ENCODE peak calls at places on chromosome 5, in six cellular contexts. G, A, F, D, I and S are unnamed samples.

GRCh38 chr5:113250341-113250953 is 184.3 kb downstream of the TSSK1B start:
- DNase-seq in G (no peak), A (no peak), F (no peak), D (no peak), I (no peak), S (no peak)

GRCh38 chr5:67963789-67964519 is 251.6 kb upstream of the PIK3R1 start:
- DNase-seq in G (no peak), A (no peak), F (peak), D (no peak), I (no peak), S (no peak)

GRCh38 chr5:33526755-33527154 is 86.0 kb downstream of the TARS1 start:
- DNase-seq in G (no peak), A (no peak), F (no peak), D (no peak), I (no peak), S (no peak)

GRCh38 chr5:32445831-32446614 is 1.5 kb upstream of the ZFR start:
- DNase-seq in G (no peak), A (no peak), F (no peak), D (no peak), I (no peak), S (no peak)

GRCh38 chr5:10400834-10401233 is 40.8 kb upstream of the ROPN1L start:
- DNase-seq in G (no peak), A (no peak), F (no peak), D (no peak), I (no peak), S (no peak)

GRCh38 chr5:135567661-135568060 is 11.1 kb downstream of the CXCL14 start:
- DNase-seq in G (no peak), A (no peak), F (no peak), D (no peak), I (no peak), S (no peak)

GRCh38 chr5:109690456-109691247 is 925 bp downstream of the MAN2A1 start:
- DNase-seq in G (peak), A (peak), F (peak), D (peak), I (peak), S (peak)

GRCh38 chr5:135678640-135679268 is 100.0 kb upstream of the CXCL14 start:
- DNase-seq in G (no peak), A (no peak), F (no peak), D (no peak), I (no peak), S (no peak)

GRCh38 chr5:80916661-80917060 is 43.5 kb upstream of the RASGRF2 start:
- DNase-seq in G (no peak), A (no peak), F (no peak), D (no peak), I (no peak), S (no peak)

DNA sequence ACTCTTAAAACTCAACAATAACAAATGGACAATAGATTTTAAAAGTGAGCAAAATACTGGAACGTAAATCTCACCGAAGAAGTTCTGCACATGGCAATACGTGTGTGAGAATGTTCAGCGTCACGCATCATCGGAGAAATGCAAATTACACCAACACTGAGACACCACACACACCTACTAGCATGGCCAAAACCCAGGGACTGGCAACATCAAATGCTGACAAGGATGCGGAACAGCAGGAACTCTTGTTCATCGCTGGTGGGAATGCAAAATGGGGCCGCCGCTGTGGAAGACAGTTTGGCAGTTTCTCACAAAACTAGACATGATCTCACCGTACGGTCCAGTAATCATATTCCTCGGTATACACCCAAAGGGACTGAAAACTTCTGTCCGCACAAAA is 21.6 kb upstream of the CLPTM1L start:
- DNase-seq in G (no peak), A (peak), F (no peak), D (no peak), I (no peak), S (no peak)
- H3K4me2 ChIP-seq in G (no peak), A (peak), F (no peak), D (no peak), I (no peak), S (no peak)

GRCh38 chr5:131758520-131758900 is 38.3 kb downstream of the FNIP1 start:
- DNase-seq in G (no peak), A (no peak), F (no peak), D (no peak), I (no peak), S (no peak)
- H3K4me2 ChIP-seq in G (no peak), A (peak), F (no peak), D (no peak), I (no peak), S (no peak)

GRCh38 chr5:78573318-78573717 is 75.3 kb downstream of the LHFPL2 start:
- DNase-seq in G (no peak), A (no peak), F (no peak), D (no peak), I (no peak), S (no peak)

GRCh38 chr5:78576376-78576775 is 72.2 kb downstream of the LHFPL2 start:
- DNase-seq in G (no peak), A (no peak), F (no peak), D (no peak), I (no peak), S (no peak)

GRCh38 chr5:78577051-78577807 is 71.3 kb downstream of the LHFPL2 start:
- DNase-seq in G (no peak), A (no peak), F (no peak), D (no peak), I (no peak), S (no peak)

GRCh38 chr5:78574157-78574673 is 74.4 kb downstream of the LHFPL2 start:
- DNase-seq in G (no peak), A (no peak), F (no peak), D (no peak), I (no peak), S (no peak)

DNA sequence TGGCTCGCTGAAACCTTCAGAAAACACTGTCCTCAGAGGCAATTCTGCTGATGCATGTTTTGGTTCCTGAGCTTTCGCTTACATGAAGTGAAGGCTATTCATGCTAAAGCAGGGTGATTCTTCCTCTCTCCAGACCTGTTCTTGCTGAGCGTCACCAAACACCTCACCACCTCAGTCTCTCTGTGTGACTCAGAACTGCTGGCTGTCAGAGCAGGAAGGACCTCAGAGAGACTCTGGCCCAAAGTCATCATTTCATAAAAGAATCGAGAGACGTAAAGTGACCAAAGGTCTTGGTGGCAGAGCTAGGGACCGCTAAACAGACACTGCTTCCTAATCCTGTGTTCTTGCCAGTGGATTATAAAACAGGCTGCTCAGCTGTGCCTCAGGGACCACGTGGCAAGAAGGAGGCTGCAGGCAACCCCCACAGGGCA is 73.8 kb downstream of the LHFPL2 start:
- DNase-seq in G (no peak), A (no peak), F (peak), D (no peak), I (no peak), S (peak)
- H3K4me2 ChIP-seq in G (no peak), A (no peak), F (no peak), D (peak), I (no peak), S (peak)

DNA sequence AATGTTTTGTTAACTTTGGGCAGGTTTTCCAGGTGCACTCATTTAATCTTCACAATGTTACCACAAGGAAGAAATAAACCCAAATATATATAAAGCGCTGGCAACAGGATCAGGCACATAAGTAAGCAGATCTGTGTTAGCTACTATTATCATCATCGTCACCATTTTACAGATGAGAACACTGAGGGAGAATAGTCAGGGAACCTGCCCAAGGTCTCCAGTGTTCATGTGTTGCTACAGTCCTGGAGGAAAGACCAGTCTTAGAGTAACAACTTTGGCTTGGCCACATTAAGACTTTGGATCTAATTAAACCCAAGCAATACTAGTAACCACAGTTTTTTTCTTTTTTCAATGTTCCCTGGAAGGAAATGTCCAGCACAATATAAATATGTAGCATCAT is 11.9 kb downstream of the NREP start:
- DNase-seq in G (no peak), A (no peak), F (no peak), D (no peak), I (no peak), S (no peak)
- H3K4me2 ChIP-seq in G (peak), A (no peak), F (no peak), D (no peak), I (no peak), S (no peak)

GRCh38 chr5:140868721-140869554 is at the start of gene PCDHA11:
- DNase-seq in G (peak), A (no peak), F (no peak), D (peak), I (peak), S (peak)
- H3K4me2 ChIP-seq in G (peak), A (no peak), F (peak), D (no peak), I (peak), S (peak)

GRCh38 chr5:89281211-89281610 is 398.2 kb upstream of the MEF2C start:
- DNase-seq in G (no peak), A (no peak), F (no peak), D (no peak), I (no peak), S (no peak)

GRCh38 chr5:89279458-89280036 is 396.6 kb upstream of the MEF2C start:
- DNase-seq in G (no peak), A (no peak), F (no peak), D (no peak), I (no peak), S (no peak)

GRCh38 chr5:89282038-89282831 is 399.3 kb upstream of the MEF2C start:
- DNase-seq in G (no peak), A (no peak), F (no peak), D (no peak), I (no peak), S (no peak)

GRCh38 chr5:89277791-89278190 is 394.8 kb upstream of the MEF2C start:
- DNase-seq in G (no peak), A (no peak), F (no peak), D (no peak), I (no peak), S (no peak)

GRCh38 chr5:89280103-89281037 is 397.4 kb upstream of the MEF2C start:
- DNase-seq in G (no peak), A (no peak), F (no peak), D (no peak), I (no peak), S (no peak)
- H3K4me2 ChIP-seq in G (no peak), A (no peak), F (no peak), D (no peak), I (no peak), S (no peak)

GRCh38 chr5:16108418-16108817 is 71.2 kb downstream of the MARCHF11 start:
- DNase-seq in G (no peak), A (no peak), F (no peak), D (no peak), I (no peak), S (no peak)
- H3K4me2 ChIP-seq in G (no peak), A (no peak), F (no peak), D (no peak), I (no peak), S (no peak)

GRCh38 chr5:53884844-53885243 is 324.4 kb downstream of the NDUFS4 start:
- DNase-seq in G (no peak), A (no peak), F (no peak), D (no peak), I (no peak), S (no peak)

GRCh38 chr5:53884411-53884810 is 324.0 kb downstream of the NDUFS4 start:
- DNase-seq in G (peak), A (no peak), F (no peak), D (no peak), I (no peak), S (no peak)

GRCh38 chr5:53878015-53878414 is 317.6 kb downstream of the NDUFS4 start:
- DNase-seq in G (no peak), A (no peak), F (no peak), D (no peak), I (no peak), S (no peak)

GRCh38 chr5:53879708-53880356 is 319.4 kb downstream of the NDUFS4 start:
- DNase-seq in G (peak), A (no peak), F (no peak), D (no peak), I (no peak), S (peak)

DNA sequence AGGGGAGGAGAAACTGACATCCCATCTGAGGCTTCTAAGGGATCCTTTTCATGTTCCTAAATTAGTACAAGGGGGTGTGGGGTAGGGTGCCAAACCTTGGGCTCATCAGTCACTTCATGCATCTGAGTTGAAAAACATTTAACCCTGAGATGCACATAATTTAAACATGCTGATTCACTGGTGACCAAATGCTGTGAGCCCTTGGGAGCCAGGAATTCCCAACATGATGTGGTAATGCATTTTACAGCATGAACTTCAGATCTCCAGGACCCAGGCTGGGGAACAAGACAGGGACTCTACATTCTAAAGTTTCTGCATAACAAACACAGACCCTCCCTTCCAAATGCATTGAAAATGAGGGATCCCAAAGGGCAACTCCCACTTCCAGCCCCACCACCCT is 322.2 kb downstream of the NDUFS4 start:
- DNase-seq in G (peak), A (no peak), F (no peak), D (no peak), I (no peak), S (no peak)
- H3K4me2 ChIP-seq in G (peak), A (no peak), F (no peak), D (no peak), I (peak), S (no peak)